ENCODE peak calls at places on chromosomes 2 and 18, in seven cellular contexts. One of them, this sample, is unnamed.

GRCh38 chr2:169928463-169928864 is 101.2 kb downstream of the UBR3 start:
- DNase-seq in adrenal gland: no peak
- DNase-seq in lung: no peak
- DNase-seq in dorsolateral prefrontal cortex: no peak
- DNase-seq in tibial nerve: no peak
- DNase-seq in kidney: no peak
- DNase-seq in IMR-90: peak
- DNase-seq in this sample: peak

GRCh38 chr2:176494949-176495353 is 225.7 kb downstream of the MTX2 start:
- DNase-seq in IMR-90: no peak
- DNase-seq in dorsolateral prefrontal cortex: no peak
- DNase-seq in kidney: no peak
- DNase-seq in lung: peak
- DNase-seq in adrenal gland: peak
- DNase-seq in tibial nerve: peak
- DNase-seq in this sample: peak

GRCh38 chr18:27378396-27379094 is 193.4 kb upstream of the CHST9 start:
- DNase-seq in IMR-90: no peak
- DNase-seq in dorsolateral prefrontal cortex: no peak
- DNase-seq in adrenal gland: peak
- DNase-seq in tibial nerve: no peak
- DNase-seq in kidney: no peak
- DNase-seq in lung: no peak
- DNase-seq in this sample: peak

GRCh38 chr2:62050456-62051045 is 145.1 kb downstream of the COMMD1 start:
- DNase-seq in IMR-90: no peak
- DNase-seq in tibial nerve: no peak
- DNase-seq in adrenal gland: no peak
- DNase-seq in dorsolateral prefrontal cortex: no peak
- DNase-seq in kidney: no peak
- DNase-seq in lung: no peak
- DNase-seq in this sample: no peak

GRCh38 chr2:112959109-112959591 is 18.7 kb upstream of the IL36G start:
- DNase-seq in adrenal gland: no peak
- DNase-seq in lung: no peak
- DNase-seq in dorsolateral prefrontal cortex: no peak
- DNase-seq in kidney: no peak
- DNase-seq in tibial nerve: no peak
- DNase-seq in IMR-90: no peak
- DNase-seq in this sample: peak

GRCh38 chr2:88074854-88075292 is 7.2 kb downstream of the SMYD1 start:
- DNase-seq in kidney: no peak
- DNase-seq in adrenal gland: no peak
- DNase-seq in dorsolateral prefrontal cortex: no peak
- DNase-seq in IMR-90: peak
- DNase-seq in lung: no peak
- DNase-seq in tibial nerve: no peak
- DNase-seq in this sample: peak

GRCh38 chr18:63476666-63477065 is at the start of gene SERPINB5:
- DNase-seq in dorsolateral prefrontal cortex: no peak
- DNase-seq in tibial nerve: no peak
- DNase-seq in lung: no peak
- DNase-seq in IMR-90: no peak
- DNase-seq in kidney: no peak
- DNase-seq in adrenal gland: no peak
- DNase-seq in this sample: no peak

GRCh38 chr2:187658952-187659525 is 104.8 kb upstream of the TFPI start:
- DNase-seq in IMR-90: peak
- DNase-seq in kidney: no peak
- DNase-seq in tibial nerve: no peak
- DNase-seq in dorsolateral prefrontal cortex: no peak
- DNase-seq in adrenal gland: no peak
- DNase-seq in lung: no peak
- DNase-seq in this sample: peak

GRCh38 chr2:1731512-1731962 is 12.8 kb downstream of the PXDN start:
- DNase-seq in lung: no peak
- DNase-seq in dorsolateral prefrontal cortex: peak
- DNase-seq in adrenal gland: no peak
- DNase-seq in tibial nerve: no peak
- DNase-seq in kidney: no peak
- DNase-seq in IMR-90: peak
- DNase-seq in this sample: no peak

GRCh38 chr2:145750074-145750473 is 1230.2 kb upstream of the ZEB2 start:
- DNase-seq in IMR-90: no peak
- DNase-seq in tibial nerve: no peak
- DNase-seq in kidney: no peak
- DNase-seq in adrenal gland: peak
- DNase-seq in lung: no peak
- DNase-seq in dorsolateral prefrontal cortex: no peak
- DNase-seq in this sample: no peak
- H3K4me3 ChIP-seq in IMR-90: no peak
- H3K4me3 ChIP-seq in tibial nerve: no peak
- H3K4me3 ChIP-seq in kidney: no peak
- H3K4me3 ChIP-seq in adrenal gland: no peak
- H3K4me3 ChIP-seq in lung: no peak
- H3K4me3 ChIP-seq in dorsolateral prefrontal cortex: no peak
- H3K4me3 ChIP-seq in this sample: no peak

GRCh38 chr2:134124047-134124753 is 129.7 kb upstream of the MGAT5 start:
- DNase-seq in lung: no peak
- DNase-seq in dorsolateral prefrontal cortex: no peak
- DNase-seq in IMR-90: peak
- DNase-seq in kidney: no peak
- DNase-seq in tibial nerve: no peak
- DNase-seq in adrenal gland: no peak
- DNase-seq in this sample: no peak

GRCh38 chr2:134120160-134120717 is 133.6 kb upstream of the MGAT5 start:
- DNase-seq in lung: no peak
- DNase-seq in IMR-90: no peak
- DNase-seq in kidney: peak
- DNase-seq in adrenal gland: peak
- DNase-seq in dorsolateral prefrontal cortex: no peak
- DNase-seq in tibial nerve: no peak
- DNase-seq in this sample: no peak

GRCh38 chr2:134119672-134120159 is 134.2 kb upstream of the MGAT5 start:
- DNase-seq in dorsolateral prefrontal cortex: peak
- DNase-seq in tibial nerve: peak
- DNase-seq in IMR-90: peak
- DNase-seq in kidney: peak
- DNase-seq in lung: peak
- DNase-seq in adrenal gland: peak
- DNase-seq in this sample: peak

GRCh38 chr2:134120718-134121630 is 132.9 kb upstream of the MGAT5 start:
- DNase-seq in tibial nerve: peak
- DNase-seq in adrenal gland: peak
- DNase-seq in IMR-90: peak
- DNase-seq in kidney: peak
- DNase-seq in dorsolateral prefrontal cortex: peak
- DNase-seq in lung: peak
- DNase-seq in this sample: peak

DNA sequence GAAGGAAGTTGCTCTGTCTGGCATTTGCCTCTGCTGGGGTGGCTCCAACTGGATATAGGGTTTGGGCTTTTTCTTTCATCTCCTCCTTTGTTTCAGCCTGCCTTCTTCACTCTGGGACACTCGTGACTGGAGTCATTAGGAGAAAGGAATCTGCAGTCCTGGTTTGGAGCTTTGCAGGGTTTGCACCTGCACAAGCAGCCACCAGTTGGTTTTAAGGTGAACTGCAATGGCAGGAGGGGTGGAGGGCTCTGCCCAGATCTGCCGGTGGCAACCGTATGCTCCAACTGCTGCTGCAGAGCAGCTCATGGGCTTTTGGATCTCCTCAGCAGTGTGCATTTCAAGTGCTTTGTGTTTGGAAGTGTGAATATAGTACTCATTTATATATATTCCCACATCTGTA is 131.3 kb upstream of the MGAT5 start:
- DNase-seq in tibial nerve: no peak
- DNase-seq in dorsolateral prefrontal cortex: no peak
- DNase-seq in IMR-90: no peak
- DNase-seq in kidney: no peak
- DNase-seq in adrenal gland: no peak
- DNase-seq in lung: no peak
- DNase-seq in this sample: no peak
- TF ChIP-seq CTCF in tibial nerve: no peak
- TF ChIP-seq CTCF in dorsolateral prefrontal cortex: no peak
- TF ChIP-seq CTCF in IMR-90: no peak
- TF ChIP-seq CTCF in kidney: no peak
- TF ChIP-seq CTCF in adrenal gland: no peak
- TF ChIP-seq CTCF in lung: no peak
- TF ChIP-seq CTCF in this sample: no peak

GRCh38 chr2:224109710-224110109 is 70.6 kb upstream of the SERPINE2 start:
- DNase-seq in dorsolateral prefrontal cortex: no peak
- DNase-seq in adrenal gland: no peak
- DNase-seq in tibial nerve: no peak
- DNase-seq in kidney: no peak
- DNase-seq in lung: no peak
- DNase-seq in IMR-90: no peak
- DNase-seq in this sample: no peak
- H3K4me3 ChIP-seq in dorsolateral prefrontal cortex: no peak
- H3K4me3 ChIP-seq in adrenal gland: no peak
- H3K4me3 ChIP-seq in tibial nerve: no peak
- H3K4me3 ChIP-seq in kidney: no peak
- H3K4me3 ChIP-seq in lung: no peak
- H3K4me3 ChIP-seq in IMR-90: no peak
- H3K4me3 ChIP-seq in this sample: no peak

DNA sequence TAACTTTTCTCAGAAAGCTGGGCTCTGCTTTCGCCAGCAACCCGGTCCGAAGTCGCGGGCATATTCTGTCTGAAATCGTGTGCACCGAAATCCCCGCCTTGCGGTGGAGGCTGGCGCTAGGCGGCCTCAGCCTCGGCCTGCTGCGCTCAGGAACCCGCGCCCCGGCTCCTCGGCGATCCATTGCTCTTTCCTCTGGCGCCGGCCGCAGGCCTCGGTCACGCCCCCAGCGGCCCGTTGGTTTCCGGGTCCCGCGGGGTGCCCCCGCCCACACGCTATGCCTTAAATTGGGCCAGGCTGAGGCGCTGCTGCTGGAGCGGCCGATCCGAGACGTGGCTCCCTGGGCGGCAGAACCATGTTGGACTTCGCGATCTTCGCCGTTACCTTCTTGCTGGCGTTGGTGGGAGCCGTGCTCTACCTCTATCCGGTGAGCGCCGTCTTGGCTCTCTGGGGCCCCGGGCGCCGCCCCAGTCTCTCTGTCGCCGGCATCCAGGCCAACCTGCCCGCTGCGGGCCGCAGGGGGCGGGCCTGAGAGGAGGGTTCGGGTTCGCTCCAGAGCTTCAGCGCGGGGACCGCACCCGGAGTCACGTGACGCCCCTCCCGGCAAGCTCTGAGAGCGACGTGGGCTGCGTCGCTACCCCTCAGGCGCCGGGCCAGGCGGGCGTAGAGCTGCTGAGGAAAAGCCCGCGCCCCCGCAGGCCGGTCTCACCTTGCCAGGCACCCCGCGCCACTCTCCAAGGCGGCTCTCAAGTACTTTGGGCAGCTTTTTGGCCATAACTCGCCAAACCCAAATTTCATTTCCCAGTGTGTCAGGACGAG is at the start of gene CYP20A1:
- DNase-seq in lung: peak
- DNase-seq in adrenal gland: peak
- DNase-seq in tibial nerve: peak
- DNase-seq in IMR-90: peak
- DNase-seq in dorsolateral prefrontal cortex: peak
- DNase-seq in kidney: peak
- DNase-seq in this sample: peak
- TF ChIP-seq CTCF in lung: peak
- TF ChIP-seq CTCF in adrenal gland: peak
- TF ChIP-seq CTCF in tibial nerve: peak
- TF ChIP-seq CTCF in IMR-90: peak
- TF ChIP-seq CTCF in dorsolateral prefrontal cortex: peak
- TF ChIP-seq CTCF in kidney: peak
- TF ChIP-seq CTCF in this sample: peak

GRCh38 chr2:143460382-143460781 is 331.2 kb downstream of the ARHGAP15 start:
- DNase-seq in dorsolateral prefrontal cortex: no peak
- DNase-seq in tibial nerve: no peak
- DNase-seq in lung: no peak
- DNase-seq in adrenal gland: no peak
- DNase-seq in kidney: no peak
- DNase-seq in IMR-90: no peak
- DNase-seq in this sample: no peak

GRCh38 chr2:143468341-143468888 is 339.2 kb downstream of the ARHGAP15 start:
- DNase-seq in tibial nerve: no peak
- DNase-seq in lung: no peak
- DNase-seq in dorsolateral prefrontal cortex: no peak
- DNase-seq in adrenal gland: no peak
- DNase-seq in IMR-90: no peak
- DNase-seq in kidney: no peak
- DNase-seq in this sample: no peak

GRCh38 chr2:143467011-143467410 is 337.8 kb downstream of the ARHGAP15 start:
- DNase-seq in kidney: no peak
- DNase-seq in IMR-90: no peak
- DNase-seq in lung: no peak
- DNase-seq in tibial nerve: no peak
- DNase-seq in dorsolateral prefrontal cortex: no peak
- DNase-seq in adrenal gland: no peak
- DNase-seq in this sample: no peak

GRCh38 chr2:143466391-143466790 is 337.2 kb downstream of the ARHGAP15 start:
- DNase-seq in adrenal gland: no peak
- DNase-seq in tibial nerve: no peak
- DNase-seq in lung: no peak
- DNase-seq in dorsolateral prefrontal cortex: no peak
- DNase-seq in kidney: no peak
- DNase-seq in IMR-90: no peak
- DNase-seq in this sample: no peak

GRCh38 chr2:143463717-143464116 is 334.5 kb downstream of the ARHGAP15 start:
- DNase-seq in lung: no peak
- DNase-seq in kidney: no peak
- DNase-seq in IMR-90: no peak
- DNase-seq in adrenal gland: no peak
- DNase-seq in dorsolateral prefrontal cortex: no peak
- DNase-seq in tibial nerve: no peak
- DNase-seq in this sample: no peak
- H3K4me3 ChIP-seq in lung: no peak
- H3K4me3 ChIP-seq in kidney: no peak
- H3K4me3 ChIP-seq in IMR-90: no peak
- H3K4me3 ChIP-seq in adrenal gland: no peak
- H3K4me3 ChIP-seq in dorsolateral prefrontal cortex: no peak
- H3K4me3 ChIP-seq in tibial nerve: no peak
- H3K4me3 ChIP-seq in this sample: no peak

GRCh38 chr2:97005353-97005752 is 19.0 kb upstream of the FAM178B start:
- DNase-seq in dorsolateral prefrontal cortex: no peak
- DNase-seq in IMR-90: no peak
- DNase-seq in tibial nerve: no peak
- DNase-seq in lung: no peak
- DNase-seq in kidney: no peak
- DNase-seq in adrenal gland: no peak
- DNase-seq in this sample: no peak
- TF ChIP-seq CTCF in dorsolateral prefrontal cortex: no peak
- TF ChIP-seq CTCF in IMR-90: peak
- TF ChIP-seq CTCF in tibial nerve: no peak
- TF ChIP-seq CTCF in lung: no peak
- TF ChIP-seq CTCF in kidney: no peak
- TF ChIP-seq CTCF in adrenal gland: no peak
- TF ChIP-seq CTCF in this sample: peak

This sample was measured in cardiac fibroblast.